ENCODE peak calls at places on chromosomes 6 and 20, in five cellular contexts. X is astrocyte, O is fibroblast of villous mesenchyme, F is smooth muscle cell of the brain vasculature, T is MCF 10A. J is an unnamed sample.
A peak's percentile ranks its signal among the peaks of the same experiment; 100 is the strongest.

GRCh38 chr6:134413241-134413643 is 95.3 kb upstream of the SGK1 start:
- DNase-seq in T (no peak), X (no peak), F (no peak), O (no peak), J (no peak)

GRCh38 chr20:63295422-63295821 is 2.4 kb downstream of the COL20A1 start:
- DNase-seq in X (no peak), F (no peak), O (no peak), T (no peak), J (no peak)

GRCh38 chr20:38920851-38921250 is 5.4 kb upstream of the FAM83D start:
- DNase-seq in O (no peak), F (no peak), X (no peak), T (no peak), J (no peak)

GRCh38 chr20:48861444-48861843 is 33.6 kb upstream of the PREX1 start:
- DNase-seq in X (no peak), F (no peak), T (no peak), O (no peak), J (no peak)

GRCh38 chr6:134201716-134202115 is 116.2 kb downstream of the SGK1 start:
- DNase-seq in F (no peak), O (peak; percentile 22), X (no peak), T (no peak), J (no peak)

GRCh38 chr6:156597130-156597529 is 180.0 kb upstream of the ARID1B start:
- DNase-seq in X (no peak), T (no peak), F (no peak), O (no peak), J (no peak)

GRCh38 chr6:99178168-99178567 is 171.3 kb downstream of the FAXC start:
- DNase-seq in X (no peak), T (no peak), F (no peak), O (no peak), J (no peak)

GRCh38 chr6:67666177-67666964 is 968.7 kb upstream of the ADGRB3 start:
- DNase-seq in X (no peak), O (no peak), F (no peak), T (no peak), J (no peak)

GRCh38 chr20:48066851-48067250 is 281.6 kb upstream of the SULF2 start:
- DNase-seq in O (no peak), T (no peak), X (no peak), F (no peak), J (no peak)

J was measured in retinal pigment epithelial cell.